ENCODE peak calls at places on chromosomes 12 and 14, in four cellular contexts. B is AG04450, K is neural crest cell, R is NCI-H748 treated with DMSO at 0.1 percent for 48 hours. O is an unnamed sample.

GRCh38 chr14:29925106-29925722 is 2.4 kb downstream of the PRKD1 start:
- DNase-seq in R (no peak), B (peak), K (no peak), O (no peak)

GRCh38 chr12:104737113-104737512 is 221.0 kb downstream of the SLC41A2 start:
- DNase-seq in B (no peak), K (no peak), R (no peak), O (no peak)

GRCh38 chr12:85029456-85029855 is 6.6 kb downstream of the TSPAN19 start:
- DNase-seq in B (no peak), R (peak), K (no peak), O (peak)

GRCh38 chr12:128365831-128366231 is 98.9 kb downstream of the TMEM132C start:
- DNase-seq in R (no peak), K (peak), B (no peak), O (peak)

GRCh38 chr14:85565862-85566296 is 35.9 kb downstream of the FLRT2 start:
- DNase-seq in K (no peak), B (no peak), R (no peak), O (no peak)

GRCh38 chr14:65551019-65551643 is 138.6 kb downstream of the FUT8 start:
- DNase-seq in B (no peak), R (no peak), K (no peak), O (no peak)

GRCh38 chr12:33752854-33753253 is 269.4 kb upstream of the ALG10 start:
- DNase-seq in K (no peak), R (no peak), B (no peak), O (no peak)

GRCh38 chr14:99262977-99263448 is 9.0 kb downstream of the BCL11B start:
- DNase-seq in R (no peak), B (no peak), K (no peak), O (no peak)

GRCh38 chr14:24259282-24260025 is 3.5 kb downstream of the TGM1 start:
- DNase-seq in K (no peak), R (no peak), B (no peak), O (no peak)

GRCh38 chr12:123026094-123026853 is 45.8 kb downstream of the ARL6IP4 start:
- DNase-seq in R (no peak), B (no peak), K (no peak), O (no peak)

GRCh38 chr12:116266220-116266619 is 11.3 kb downstream of the MED13L start:
- DNase-seq in B (no peak), R (no peak), K (no peak), O (no peak)

GRCh38 chr12:120366884-120367251 is 2.1 kb downstream of the MSI1 start:
- DNase-seq in K (no peak), B (no peak), R (no peak), O (no peak)

GRCh38 chr14:60222820-60223219 is 26.2 kb upstream of the PPM1A start:
- DNase-seq in K (no peak), B (no peak), R (no peak), O (peak)

GRCh38 chr12:98894412-98895085 is 249.5 kb downstream of the APAF1 start:
- DNase-seq in R (no peak), B (no peak), K (peak), O (peak)

GRCh38 chr12:132367401-132367851 is 38.0 kb upstream of the GALNT9 start:
- DNase-seq in B (no peak), K (no peak), R (no peak), O (no peak)

GRCh38 chr14:100902295-100902694 is 1.2 kb downstream of the RTL1 start:
- DNase-seq in B (no peak), R (no peak), K (no peak), O (no peak)

GRCh38 chr12:127629066-127629820 is 637.7 kb upstream of the TMEM132C start:
- DNase-seq in R (peak), K (no peak), B (no peak), O (no peak)

GRCh38 chr14:22837059-22837749 is 819 bp downstream of the MMP14 start:
- DNase-seq in B (no peak), R (no peak), K (peak), O (no peak)

GRCh38 chr14:77339407-77339806 is 18.6 kb downstream of the GSTZ1 start:
- DNase-seq in B (peak), K (no peak), R (no peak), O (no peak)

GRCh38 chr12:102539651-102540553 is 59.5 kb upstream of the IGF1 start:
- DNase-seq in B (peak), R (no peak), K (no peak), O (no peak)

GRCh38 chr12:76060111-76060510 is 24.4 kb downstream of the NAP1L1 start:
- DNase-seq in R (no peak), K (no peak), B (no peak), O (no peak)

GRCh38 chr14:53748691-53749090 is 207.9 kb downstream of the BMP4 start:
- DNase-seq in R (no peak), B (no peak), K (no peak), O (no peak)

GRCh38 chr14:22607291-22607690 is 9.2 kb downstream of the ABHD4 start:
- DNase-seq in K (no peak), R (no peak), B (no peak), O (no peak)

GRCh38 chr12:109723311-109723791 is 9.7 kb downstream of the FAM222A start:
- DNase-seq in R (no peak), K (no peak), B (no peak), O (peak)

GRCh38 chr14:94940263-94940993 is 170.5 kb upstream of the GSC start:
- DNase-seq in K (no peak), R (no peak), B (no peak), O (no peak)

GRCh38 chr12:98743362-98743953 is 98.4 kb downstream of the APAF1 start:
- DNase-seq in R (no peak), B (no peak), K (peak), O (no peak)

GRCh38 chr14:30874999-30875787 is 834 bp downstream of the COCH start:
- DNase-seq in K (peak), B (no peak), R (no peak), O (peak)

GRCh38 chr12:46064548-46064947 is 74.2 kb upstream of the SCAF11 start:
- DNase-seq in R (no peak), B (no peak), K (no peak), O (no peak)

GRCh38 chr12:57724003-57724935 is 14.3 kb downstream of the AGAP2 start:
- DNase-seq in K (no peak), B (no peak), R (no peak), O (no peak)

GRCh38 chr12:19967486-19967885 is 400.9 kb upstream of the PDE3A start:
- DNase-seq in R (peak), K (no peak), B (peak), O (peak)

GRCh38 chr12:124601699-124602098 is 34.3 kb upstream of the NCOR2 start:
- DNase-seq in K (no peak), R (no peak), B (no peak), O (no peak)

GRCh38 chr12:114240288-114240687 is 165.7 kb downstream of the TBX5 start:
- DNase-seq in B (no peak), K (no peak), R (no peak), O (no peak)

GRCh38 chr14:23153891-23154796 is 29.3 kb downstream of the SLC7A8 start:
- DNase-seq in K (no peak), B (no peak), R (no peak), O (no peak)

GRCh38 chr12:104942075-104942474 is 16.0 kb downstream of the SLC41A2 start:
- DNase-seq in R (no peak), B (no peak), K (no peak), O (no peak)

GRCh38 chr14:61101803-61102548 is 120.9 kb downstream of the SLC38A6 start:
- DNase-seq in B (no peak), K (no peak), R (no peak), O (no peak)

GRCh38 chr12:47891356-47891755 is 13.4 kb downstream of the VDR start:
- DNase-seq in B (no peak), R (no peak), K (no peak), O (no peak)

GRCh38 chr14:81390706-81391105 is 9.4 kb downstream of the STON2 start:
- DNase-seq in R (no peak), B (no peak), K (no peak), O (no peak)

GRCh38 chr12:53344487-53344823 is 8.3 kb upstream of the SP7 start:
- DNase-seq in R (no peak), B (no peak), K (no peak), O (no peak)

GRCh38 chr14:90109858-90110257 is 48.1 kb downstream of the KCNK13 start:
- DNase-seq in K (no peak), B (no peak), R (no peak), O (no peak)

GRCh38 chr14:23829736-23830474 is 123.7 kb upstream of the DHRS4 start:
- DNase-seq in R (no peak), K (no peak), B (peak), O (no peak)

O was measured in NCI-H1092 treated with DMSO at 0.1 percent for 48 hours.